ENCODE peak calls at places on chromosomes 3 and 15, in five cellular contexts. D, E, R, A and O are unnamed samples.

GRCh38 chr15:28919201-28919627 is 33.4 kb downstream of the APBA2 start:
- DNase-seq in R (no peak), D (no peak), A (no peak), E (no peak), O (no peak)

GRCh38 chr15:46708226-46708625 is 1009.1 kb upstream of the SEMA6D start:
- DNase-seq in D (no peak), A (no peak), E (no peak), R (no peak), O (no peak)

GRCh38 chr3:156483426-156483825 is 71.5 kb downstream of the SSR3 start:
- DNase-seq in R (peak), A (peak), E (peak), D (no peak), O (peak)

GRCh38 chr15:83282859-83283812 is 1.3 kb downstream of the BNC1 start:
- DNase-seq in R (peak), D (peak), E (peak), A (peak), O (peak)

GRCh38 chr3:194979173-194979572 is 291.8 kb downstream of the XXYLT1 start:
- DNase-seq in R (no peak), A (no peak), E (no peak), D (no peak), O (no peak)

GRCh38 chr3:123028233-123028828 is 768 bp upstream of the SEMA5B start:
- DNase-seq in A (peak), D (peak), R (peak), E (peak), O (peak)

GRCh38 chr3:54902286-54902685 is 25.6 kb downstream of the LRTM1 start:
- DNase-seq in E (no peak), A (no peak), D (no peak), R (no peak), O (no peak)

GRCh38 chr3:153731036-153731435 is 390.2 kb upstream of the ARHGEF26 start:
- DNase-seq in D (no peak), R (no peak), A (no peak), E (no peak), O (no peak)

GRCh38 chr3:112395166-112395894 is 62.4 kb downstream of the CD200 start:
- DNase-seq in D (no peak), E (no peak), A (peak), R (no peak), O (peak)

GRCh38 chr15:71440479-71441071 is 325.3 kb downstream of the THSD4 start:
- DNase-seq in E (peak), A (peak), D (no peak), R (peak), O (peak)

GRCh38 chr15:56917652-56918045 is 795 bp upstream of the TCF12 start:
- DNase-seq in D (no peak), E (no peak), A (peak), R (no peak), O (no peak)

GRCh38 chr3:25045291-25045690 is 382.8 kb upstream of the RARB start:
- DNase-seq in E (no peak), R (no peak), A (peak), D (peak), O (peak)

GRCh38 chr3:14227866-14228265 is 49.2 kb downstream of the LSM3 start:
- DNase-seq in A (no peak), E (no peak), R (no peak), D (no peak), O (no peak)

GRCh38 chr3:106349191-106349881 is 480.5 kb upstream of the CBLB start:
- DNase-seq in A (no peak), E (no peak), R (peak), D (no peak), O (peak)

GRCh38 chr3:119292666-119293065 is 1.5 kb upstream of the ARHGAP31 start:
- DNase-seq in R (no peak), E (no peak), A (no peak), D (no peak), O (no peak)

GRCh38 chr15:79218588-79219200 is 63.8 kb upstream of the ANKRD34C start:
- DNase-seq in E (no peak), R (peak), D (no peak), A (peak), O (no peak)

GRCh38 chr3:33597257-33597689 is 120.8 kb downstream of the CLASP2 start:
- DNase-seq in A (no peak), D (no peak), R (no peak), E (no peak), O (no peak)